ENCODE peak calls at places on chromosomes 12 and 14, in four cellular contexts. G, P, Q and C are unnamed samples.

GRCh38 chr14:32818576-32818975 is 120.1 kb upstream of the NPAS3 start:
- DNase-seq in Q (no peak), P (no peak), G (no peak), C (no peak)

GRCh38 chr12:58416211-58416610 is 474.8 kb downstream of the ATP23 start:
- DNase-seq in P (peak), G (peak), Q (no peak), C (no peak)

GRCh38 chr12:131163189-131163738 is 209.6 kb downstream of the ADGRD1 start:
- DNase-seq in P (no peak), G (no peak), Q (no peak), C (no peak)

GRCh38 chr14:24673534-24674203 is 39.7 kb upstream of the GZMB start:
- DNase-seq in P (no peak), Q (no peak), G (no peak), C (no peak)

GRCh38 chr14:35385042-35385839 is 19.3 kb downstream of the NFKBIA start:
- DNase-seq in P (peak), Q (no peak), G (peak), C (peak)

GRCh38 chr12:54585243-54585642 is 3.2 kb downstream of the PPP1R1A start:
- DNase-seq in P (no peak), G (no peak), Q (no peak), C (no peak)

GRCh38 chr14:42002139-42002538 is 395.5 kb downstream of the LRFN5 start:
- DNase-seq in G (peak), Q (no peak), P (peak), C (no peak)

GRCh38 chr14:100611811-100612480 is 24.7 kb upstream of the BEGAIN start:
- DNase-seq in Q (no peak), G (no peak), P (no peak), C (no peak)

GRCh38 chr12:113407931-113408585 is 4.4 kb upstream of the SDS start:
- DNase-seq in G (peak), Q (no peak), P (peak), C (no peak)

GRCh38 chr14:61460853-61461611 is 139.7 kb downstream of the PRKCH start:
- DNase-seq in P (no peak), G (no peak), Q (no peak), C (no peak)

GRCh38 chr12:13390381-13390856 is 193.9 kb downstream of the EMP1 start:
- DNase-seq in G (peak), P (peak), Q (no peak), C (peak)

GRCh38 chr14:67186789-67187188 is 2.5 kb upstream of the GARIN2 start:
- DNase-seq in P (no peak), G (peak), Q (no peak), C (no peak)

GRCh38 chr12:3295648-3296408 is 195.2 kb upstream of the PRMT8 start:
- DNase-seq in G (peak), Q (no peak), P (peak), C (no peak)

GRCh38 chr14:89435527-89436273 is 18.7 kb upstream of the FOXN3 start:
- DNase-seq in G (no peak), Q (no peak), P (no peak), C (no peak)

GRCh38 chr12:21962821-21963220 is 21.6 kb upstream of the ABCC9 start:
- DNase-seq in P (no peak), Q (no peak), G (no peak), C (no peak)

GRCh38 chr12:95701722-95702418 is 88.7 kb downstream of the NTN4 start:
- DNase-seq in Q (no peak), P (no peak), G (no peak), C (no peak)

GRCh38 chr12:14781563-14781962 is 21.7 kb downstream of the WBP11 start:
- DNase-seq in Q (no peak), P (no peak), G (no peak), C (no peak)

GRCh38 chr12:4287325-4288290 is 14.0 kb downstream of the CCND2 start:
- DNase-seq in Q (no peak), P (no peak), G (peak), C (no peak)

GRCh38 chr12:113190761-113191160 is 5.2 kb downstream of the RITA1 start:
- DNase-seq in G (peak), Q (peak), P (peak), C (no peak)

GRCh38 chr14:61586539-61587396 is 108.5 kb upstream of the HIF1A start:
- DNase-seq in P (peak), Q (no peak), G (peak), C (no peak)

GRCh38 chr12:28998662-28999120 is 150.4 kb upstream of the FAR2 start:
- DNase-seq in Q (no peak), P (peak), G (peak), C (peak)

GRCh38 chr12:53173085-53173715 is 7.3 kb upstream of the ZNF740 start:
- DNase-seq in P (no peak), Q (no peak), G (no peak), C (no peak)

GRCh38 chr12:53176750-53177149 is 3.8 kb upstream of the ZNF740 start:
- DNase-seq in G (no peak), P (no peak), Q (no peak), C (no peak)

GRCh38 chr12:53171725-53172329 is 8.7 kb upstream of the ZNF740 start:
- DNase-seq in Q (no peak), G (no peak), P (no peak), C (no peak)

GRCh38 chr12:53172352-53172751 is 8.2 kb upstream of the ZNF740 start:
- DNase-seq in P (peak), Q (no peak), G (peak), C (no peak)

GRCh38 chr12:53174881-53175491 is 5.5 kb upstream of the ZNF740 start:
- DNase-seq in Q (no peak), G (peak), P (peak), C (no peak)
- TF ChIP-seq CTCF in Q (peak), G (peak), P (peak), C (peak)

DNA sequence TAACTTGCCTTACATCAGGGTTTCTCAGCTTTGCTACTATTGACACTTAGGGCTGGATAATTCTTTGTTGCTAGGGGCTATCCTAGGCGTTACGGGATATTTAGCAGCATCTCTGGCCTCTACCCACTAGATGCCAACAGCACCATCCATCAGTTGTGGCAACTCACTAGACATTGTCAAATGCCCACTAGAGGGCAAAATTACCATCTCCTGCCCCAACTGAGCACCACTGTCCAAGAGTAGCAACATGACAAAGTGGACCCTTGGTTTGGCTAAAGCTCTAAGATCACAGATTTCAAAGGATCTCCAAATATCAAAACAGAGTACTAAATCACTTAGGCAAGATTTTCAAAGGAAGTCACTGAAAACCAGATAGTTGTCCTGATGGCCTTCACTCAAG is 251.7 kb upstream of the TBX3 start:
- DNase-seq in G (no peak), Q (no peak), P (no peak), C (no peak)
- TF ChIP-seq CTCF in G (no peak), Q (no peak), P (no peak), C (peak)

GRCh38 chr12:105228494-105228893 is 7.5 kb downstream of the APPL2 start:
- DNase-seq in G (peak), P (peak), Q (no peak), C (no peak)

GRCh38 chr12:105227879-105228278 is 8.1 kb downstream of the APPL2 start:
- DNase-seq in G (no peak), Q (no peak), P (no peak), C (no peak)

GRCh38 chr12:105224399-105224798 is 11.6 kb downstream of the APPL2 start:
- DNase-seq in P (no peak), Q (no peak), G (no peak), C (no peak)

GRCh38 chr12:105225505-105225904 is 10.5 kb downstream of the APPL2 start:
- DNase-seq in P (no peak), G (no peak), Q (no peak), C (no peak)

DNA sequence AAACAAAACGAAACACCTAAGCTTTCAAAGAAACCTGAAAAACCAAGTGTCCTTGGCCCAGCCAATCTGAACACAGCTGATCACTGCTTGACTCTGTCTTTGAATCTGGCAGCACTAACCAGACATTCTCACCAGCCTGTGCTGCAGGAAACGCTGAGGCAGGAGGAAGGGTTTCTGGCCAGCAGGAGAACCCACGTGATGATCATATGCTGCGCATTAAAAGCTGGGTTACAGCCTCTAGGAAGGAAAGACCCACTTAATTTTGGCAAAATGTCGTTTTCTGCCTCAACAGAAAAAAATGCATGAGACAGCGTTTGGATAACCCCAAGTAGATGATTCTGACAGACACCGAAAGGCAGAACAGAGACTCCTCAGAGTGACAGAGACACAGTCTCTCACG is 9.8 kb downstream of the APPL2 start:
- DNase-seq in G (peak), Q (no peak), P (peak), C (peak)
- TF ChIP-seq CTCF in G (no peak), Q (no peak), P (no peak), C (no peak)

GRCh38 chr12:124397399-124397679 is 102.4 kb downstream of the RFLNA start:
- DNase-seq in P (no peak), Q (no peak), G (no peak), C (no peak)

GRCh38 chr12:124397807-124398577 is 103.1 kb downstream of the RFLNA start:
- DNase-seq in P (peak), G (peak), Q (no peak), C (no peak)

GRCh38 chr12:124399622-124400021 is 104.7 kb downstream of the RFLNA start:
- DNase-seq in P (no peak), G (no peak), Q (peak), C (no peak)

GRCh38 chr12:124400124-124400523 is 105.2 kb downstream of the RFLNA start:
- DNase-seq in Q (no peak), P (no peak), G (no peak), C (no peak)

DNA sequence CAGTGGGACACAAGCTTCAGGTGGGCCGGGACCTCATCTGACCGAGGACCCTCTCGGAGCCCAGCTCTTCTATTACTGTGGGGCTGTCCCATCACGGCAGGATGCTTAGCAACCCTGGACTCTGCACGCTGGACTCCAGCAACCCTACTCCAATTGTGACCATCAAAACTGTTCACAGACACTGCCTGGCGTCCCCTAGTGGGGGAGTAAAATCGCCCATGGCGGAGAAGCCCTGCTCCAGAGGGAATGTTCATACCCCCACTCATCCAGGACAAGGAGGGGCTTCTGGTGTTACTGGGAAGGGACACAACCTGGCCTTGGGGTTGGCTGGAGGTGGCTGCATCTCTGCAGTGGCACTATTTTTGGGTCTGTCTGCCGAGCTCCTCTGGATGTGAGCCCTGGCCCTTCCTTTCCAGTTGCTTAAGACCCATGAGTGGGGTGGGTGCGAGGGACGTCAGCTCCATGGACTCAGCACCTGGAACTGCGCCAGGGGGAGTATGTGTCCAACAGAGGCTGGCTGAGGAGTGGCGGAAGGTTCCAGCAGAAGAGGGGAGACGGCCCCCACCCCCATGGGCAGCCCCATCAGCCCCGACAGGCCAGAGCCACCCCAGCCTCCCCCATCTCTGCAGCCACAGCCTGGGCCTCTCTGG is 103.8 kb downstream of the RFLNA start:
- DNase-seq in P (peak), G (no peak), Q (no peak), C (no peak)
- TF ChIP-seq CTCF in P (no peak), G (peak), Q (no peak), C (no peak)

DNA sequence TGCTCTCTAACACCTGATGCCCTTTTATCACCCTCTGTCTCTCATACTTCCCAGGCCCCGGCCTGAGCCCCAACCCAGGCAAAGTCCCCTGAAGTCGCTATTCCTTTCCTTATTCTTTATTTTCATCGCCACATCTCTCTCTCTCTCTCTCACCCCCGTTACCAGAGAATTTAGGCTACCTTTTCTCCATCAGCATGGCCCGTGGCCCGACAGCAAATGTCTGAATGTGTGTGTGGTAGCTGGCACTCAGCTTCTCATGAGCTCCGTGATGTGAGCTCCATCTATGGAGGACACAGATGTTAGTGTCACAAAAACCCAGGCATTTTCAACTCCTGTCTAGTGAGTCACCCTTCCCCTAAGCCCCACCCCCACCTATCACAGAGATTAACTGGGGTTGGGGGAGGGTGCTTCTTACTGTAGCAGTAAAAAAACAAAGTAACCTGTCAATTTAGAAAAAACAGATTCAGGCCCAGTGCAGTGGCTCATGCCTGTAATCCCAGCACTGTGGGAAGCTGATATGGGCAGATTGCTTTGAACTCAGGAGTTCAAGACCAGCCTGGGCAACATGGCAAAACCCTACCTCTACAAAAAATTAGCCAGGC is 53.8 kb downstream of the VCPKMT start:
- DNase-seq in Q (peak), G (peak), P (peak), C (no peak)
- TF ChIP-seq CTCF in Q (no peak), G (no peak), P (no peak), C (no peak)

DNA sequence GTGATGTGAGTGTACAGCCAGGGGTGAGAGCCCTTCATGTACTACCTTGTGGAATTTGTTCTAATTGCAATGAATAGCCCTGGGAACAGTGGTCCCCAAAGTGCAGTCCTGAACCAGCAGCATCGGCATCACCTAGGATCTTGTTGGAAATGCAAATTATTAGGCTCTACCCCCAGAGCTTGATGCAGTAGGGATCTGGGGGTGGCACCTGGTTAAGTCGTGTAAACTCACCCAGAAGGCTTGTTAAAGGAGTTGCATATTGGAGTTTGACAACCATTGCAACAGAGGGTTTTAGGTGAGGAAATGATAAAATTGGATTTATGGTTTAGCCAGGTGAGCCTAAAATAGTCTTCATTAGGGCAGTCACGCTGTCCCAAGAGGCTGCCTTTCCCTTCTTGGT is 73.2 kb downstream of the PLEKHG3 start:
- DNase-seq in G (no peak), P (no peak), Q (no peak), C (no peak)
- TF ChIP-seq CTCF in G (no peak), P (no peak), Q (no peak), C (no peak)

DNA sequence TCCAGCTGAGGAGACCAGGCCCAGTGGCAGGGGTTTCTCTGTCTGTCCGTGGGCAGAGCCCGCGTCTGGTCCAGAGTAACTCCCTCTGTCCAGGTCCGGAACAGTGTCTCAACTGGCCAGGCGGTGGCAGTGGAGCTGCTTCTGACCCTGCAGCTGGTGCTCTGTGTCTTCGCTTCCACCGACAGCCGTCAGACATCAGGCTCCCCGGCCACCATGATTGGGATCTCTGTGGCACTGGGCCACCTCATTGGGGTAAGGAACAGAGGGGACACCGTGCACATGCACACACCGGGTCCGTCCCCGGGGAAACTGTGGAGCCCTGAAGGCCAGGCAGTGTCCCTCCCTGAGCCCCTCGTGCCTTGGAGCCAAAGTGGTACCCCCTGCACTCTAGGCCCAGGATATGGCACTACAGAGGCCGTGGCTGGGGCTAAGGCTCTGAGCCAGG is 1.5 kb downstream of the AQP6 start:
- DNase-seq in Q (peak), P (peak), G (peak), C (peak)
- TF ChIP-seq CTCF in Q (no peak), P (peak), G (peak), C (peak)

DNA sequence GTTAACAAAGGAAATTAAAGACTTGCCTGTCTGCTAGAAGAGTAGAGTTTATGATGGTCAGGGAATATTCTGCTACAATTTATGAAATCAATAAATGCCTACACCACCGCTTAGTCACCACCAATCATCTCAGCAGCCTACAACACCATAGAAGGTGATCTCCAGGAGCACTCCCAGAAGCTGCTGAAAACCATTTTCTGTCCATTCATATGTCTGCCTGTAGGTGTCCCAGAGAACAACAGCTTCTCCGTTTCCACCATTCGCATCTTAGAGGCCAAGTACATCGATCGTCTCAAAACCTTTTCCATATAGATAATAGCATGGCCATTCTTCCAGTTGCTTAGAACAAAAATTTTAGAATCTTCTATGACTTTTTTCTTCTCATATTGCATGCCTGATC is 303.4 kb downstream of the KCNC2 start:
- DNase-seq in Q (no peak), G (no peak), P (no peak), C (no peak)
- TF ChIP-seq CTCF in Q (no peak), G (no peak), P (peak), C (no peak)

GRCh38 chr14:76566439-76566838 is 190.5 kb downstream of the ESRRB start:
- DNase-seq in Q (no peak), P (no peak), G (no peak), C (no peak)

GRCh38 chr14:76564471-76565119 is 188.7 kb downstream of the ESRRB start:
- DNase-seq in G (no peak), P (no peak), Q (no peak), C (no peak)
- TF ChIP-seq CTCF in G (no peak), P (no peak), Q (no peak), C (no peak)